ENCODE peak calls at places on chromosome 19, in six cellular contexts. X is fibroblast of mammary gland, L is heart right ventricle, O is dorsolateral prefrontal cortex, D is neural crest cell, P is cardiac fibroblast. E is an unnamed sample.

GRCh38 chr19:16737909-16738308 is 18.3 kb downstream of the NWD1 start:
- DNase-seq in D (no peak), P (peak; percentile 17), X (no peak), L (no peak), O (no peak), E (no peak)

GRCh38 chr19:11754663-11755062 is 12.1 kb upstream of the ZNF441 start:
- DNase-seq in L (no peak), O (no peak), X (no peak), P (no peak), D (no peak), E (no peak)

GRCh38 chr19:18427080-18427751 is 8.0 kb downstream of the SSBP4 start:
- DNase-seq in X (no peak), L (no peak), P (no peak), D (no peak), O (no peak), E (no peak)

GRCh38 chr19:18468517-18468916 is 30.6 kb upstream of the ISYNA1 start:
- DNase-seq in X (no peak), L (no peak), P (no peak), D (no peak), O (no peak), E (no peak)

GRCh38 chr19:43555185-43555770 is 20.0 kb downstream of the XRCC1 start:
- DNase-seq in L (peak; percentile 69), X (peak; percentile 69), O (peak; percentile 84), P (peak; percentile 83), D (peak; percentile 83), E (peak; percentile 49)

GRCh38 chr19:54297759-54298305 is 15.1 kb downstream of the LILRA5 start:
- DNase-seq in P (no peak), O (no peak), D (no peak), X (no peak), L (no peak), E (no peak)

GRCh38 chr19:5480427-5480836 is 25.2 kb downstream of the ZNRF4 start:
- DNase-seq in D (peak; percentile 59), X (peak; percentile 35), O (no peak), P (peak; percentile 15), L (no peak), E (no peak)

GRCh38 chr19:54515156-54515555 is 12.5 kb downstream of the LAIR2 start:
- DNase-seq in L (no peak), X (no peak), D (no peak), O (no peak), P (no peak), E (no peak)

GRCh38 chr19:24099829-24100228 is 12.8 kb downstream of the ZNF254 start:
- DNase-seq in X (no peak), L (no peak), O (no peak), P (no peak), D (no peak), E (no peak)

GRCh38 chr19:12834976-12835757 is 788 bp upstream of the RTBDN start:
- DNase-seq in X (no peak), P (peak; percentile 15), O (peak; percentile 73), D (peak; percentile 29), L (no peak), E (no peak)

GRCh38 chr19:2952953-2953481 is 8.2 kb upstream of the ZNF77 start:
- DNase-seq in L (no peak), D (no peak), X (peak; percentile 38), O (no peak), P (peak; percentile 32), E (no peak)

GRCh38 chr19:6613711-6614110 is 22.8 kb upstream of the CD70 start:
- DNase-seq in X (peak; percentile 74), D (no peak), O (no peak), P (peak; percentile 42), L (no peak), E (no peak)

GRCh38 chr19:35458821-35459391 is 10.8 kb downstream of the FFAR2 start:
- DNase-seq in D (no peak), L (no peak), P (no peak), X (no peak), O (no peak), E (no peak)

GRCh38 chr19:6161271-6161850 is 25.9 kb downstream of the ACSBG2 start:
- DNase-seq in P (no peak), X (peak; percentile 6), D (no peak), L (peak; percentile 63), O (no peak), E (peak; percentile 17)

GRCh38 chr19:35966771-35967170 is 28.2 kb upstream of the SDHAF1 start:
- DNase-seq in P (no peak), X (no peak), D (no peak), L (no peak), O (no peak), E (no peak)

GRCh38 chr19:11405846-11406643 is 13.1 kb downstream of the RGL3 start:
- DNase-seq in X (peak; percentile 34), D (no peak), O (no peak), L (no peak), P (no peak), E (no peak)

DNA sequence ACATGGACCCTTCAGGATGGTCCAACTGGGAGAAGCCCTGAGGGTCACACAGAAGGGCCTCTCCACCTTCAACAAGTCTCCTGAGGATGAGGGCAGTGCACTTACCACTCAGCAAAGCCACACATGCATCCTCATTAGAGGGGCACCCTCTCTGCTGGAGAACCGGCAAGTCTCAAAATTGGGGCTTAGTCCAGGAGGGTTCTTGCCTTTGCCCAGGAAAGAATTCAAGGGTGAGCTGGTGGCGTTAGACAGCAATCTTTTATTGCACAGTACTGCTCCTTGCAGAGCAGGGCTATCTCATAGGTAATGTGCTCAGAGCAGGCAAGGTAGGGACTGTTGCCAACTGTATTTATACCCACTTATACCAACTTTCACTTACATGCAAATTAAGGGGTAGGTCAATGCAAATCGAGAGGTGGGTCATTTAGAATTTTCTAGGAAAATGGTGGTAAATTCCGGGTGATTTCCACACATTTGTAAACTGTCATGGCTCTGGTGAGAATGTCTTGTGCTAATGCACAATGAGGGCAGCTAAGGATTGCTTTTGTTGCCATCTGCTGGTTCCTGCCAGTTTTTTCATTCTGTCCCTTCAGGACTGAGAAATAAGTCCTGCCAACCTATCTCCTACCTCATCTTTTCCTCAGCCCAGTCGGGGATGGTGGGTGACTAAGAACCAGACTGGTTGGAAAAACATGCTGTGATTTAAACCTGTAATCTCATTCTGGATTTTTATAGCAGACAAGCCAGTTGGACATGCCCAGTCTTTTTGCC is 27.8 kb upstream of the IGSF23 start:
- DNase-seq in X (peak; percentile 42), O (no peak), L (no peak), D (no peak), P (peak; percentile 60), E (no peak)
- TF ChIP-seq CTCF in X (peak; percentile 14), O (no peak), L (no peak), D (no peak), P (peak; percentile 14), E (no peak)

GRCh38 chr19:982567-983170 is 1.5 kb upstream of the WDR18 start:
- DNase-seq in X (peak; percentile 35), L (peak; percentile 54), O (peak; percentile 78), P (peak; percentile 56), D (peak; percentile 82), E (peak; percentile 46)

GRCh38 chr19:986083-986482 is 1.9 kb downstream of the WDR18 start:
- DNase-seq in O (no peak), D (no peak), X (no peak), P (no peak), L (no peak), E (no peak)

GRCh38 chr19:988081-988480 is 3.9 kb downstream of the WDR18 start:
- DNase-seq in X (peak; percentile 10), D (no peak), P (no peak), L (no peak), O (no peak), E (no peak)

GRCh38 chr19:980133-980998 is 3.8 kb upstream of the WDR18 start:
- DNase-seq in D (peak; percentile 80), O (no peak), L (no peak), X (peak; percentile 24), P (no peak), E (no peak)

DNA sequence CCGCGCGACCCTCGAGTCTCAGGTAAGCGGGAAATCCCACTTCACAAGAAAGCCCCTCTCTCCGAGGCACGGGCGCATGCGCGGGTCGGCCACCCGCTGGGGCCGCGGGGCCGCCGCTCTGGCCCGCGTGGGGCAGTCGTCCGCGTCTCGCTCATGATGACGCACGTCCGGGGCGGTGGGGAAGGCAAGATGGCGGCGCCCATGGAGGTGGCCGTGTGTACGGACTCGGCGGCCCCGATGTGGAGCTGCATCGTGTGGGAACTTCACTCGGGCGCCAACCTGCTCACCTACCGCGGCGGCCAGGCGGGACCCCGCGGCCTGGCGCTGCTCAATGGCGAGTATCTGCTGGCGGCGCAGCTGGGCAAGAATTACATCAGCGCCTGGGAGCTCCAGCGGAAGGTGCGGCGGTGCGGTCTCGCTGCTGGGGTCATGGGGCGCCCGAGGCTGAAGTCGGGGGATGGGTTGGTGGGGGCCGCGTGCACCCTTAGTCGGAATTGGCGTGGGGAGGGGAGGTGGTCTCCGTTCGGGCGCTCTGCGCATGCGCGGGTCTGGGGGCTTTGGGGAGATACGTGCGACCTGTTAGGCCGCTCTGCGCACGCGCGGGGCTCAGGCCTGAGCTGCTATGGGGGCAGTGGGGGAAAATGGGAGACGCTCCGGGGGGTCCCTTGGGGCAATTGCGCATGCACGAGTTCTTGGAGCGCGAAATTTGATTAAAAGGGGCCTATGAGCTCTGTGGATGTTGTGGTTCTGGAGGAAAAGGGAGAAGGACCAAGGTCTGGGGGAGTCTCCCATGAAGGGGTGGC is at the start of gene WDR18:
- DNase-seq in L (peak; percentile 94), O (peak; percentile 97), P (peak; percentile 91), X (peak; percentile 78), D (peak; percentile 89), E (peak; percentile 93)
- TF ChIP-seq CTCF in L (no peak), O (peak; percentile 51), P (no peak), X (no peak), D (no peak), E (peak; percentile 66)

DNA sequence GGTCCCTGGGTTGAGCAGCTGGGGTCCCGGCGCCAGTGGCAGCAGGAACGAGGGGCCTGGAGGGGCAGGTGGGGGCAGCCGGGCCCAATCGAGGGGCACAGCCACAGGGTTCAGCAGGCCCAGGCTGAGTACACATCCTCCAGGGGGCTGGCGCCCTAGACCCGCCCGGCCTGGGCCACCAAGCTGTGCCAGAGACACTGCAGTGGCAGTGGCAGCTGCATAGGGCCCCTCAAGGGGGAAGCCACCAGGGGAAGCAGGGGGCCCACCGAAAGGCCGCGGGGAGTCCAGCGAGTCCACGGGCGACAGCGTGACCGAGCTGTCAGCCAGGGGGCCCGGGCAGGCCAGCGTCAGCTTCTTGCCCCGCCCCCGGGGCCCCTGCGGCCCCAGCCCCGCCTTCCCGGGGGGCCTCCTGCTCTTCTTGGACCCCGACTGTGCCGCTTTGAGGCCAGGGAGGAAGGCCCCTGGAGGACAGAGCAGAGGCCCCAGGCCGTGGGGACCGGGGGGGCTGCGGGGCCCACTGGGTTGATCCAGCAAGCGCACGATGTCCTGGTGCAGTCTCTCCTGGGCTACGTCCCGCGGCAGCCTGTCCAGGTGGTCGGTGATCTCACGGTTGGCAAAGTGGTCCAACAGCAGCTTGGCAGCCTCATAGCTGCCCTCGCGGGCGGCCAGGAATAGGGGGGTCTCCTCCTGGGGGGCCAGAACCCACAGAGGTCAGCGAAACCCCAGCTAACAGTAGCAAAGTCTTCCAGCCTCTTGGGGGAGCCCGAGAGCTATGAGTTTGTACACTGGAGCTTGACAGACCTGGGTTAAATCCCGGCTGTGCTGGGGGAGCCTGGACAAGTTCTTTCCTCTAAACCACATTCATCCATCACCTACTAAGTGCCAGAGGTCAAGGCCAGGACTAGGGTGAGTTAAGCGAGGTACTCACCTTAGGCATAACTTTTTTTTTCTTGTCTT is 39.5 kb downstream of the NOTCH3 start:
- DNase-seq in P (peak; percentile 39), D (peak; percentile 32), X (peak; percentile 25), O (no peak), L (no peak), E (no peak)
- TF ChIP-seq CTCF in P (peak; percentile 56), D (peak; percentile 52), X (peak; percentile 30), O (no peak), L (no peak), E (no peak)

DNA sequence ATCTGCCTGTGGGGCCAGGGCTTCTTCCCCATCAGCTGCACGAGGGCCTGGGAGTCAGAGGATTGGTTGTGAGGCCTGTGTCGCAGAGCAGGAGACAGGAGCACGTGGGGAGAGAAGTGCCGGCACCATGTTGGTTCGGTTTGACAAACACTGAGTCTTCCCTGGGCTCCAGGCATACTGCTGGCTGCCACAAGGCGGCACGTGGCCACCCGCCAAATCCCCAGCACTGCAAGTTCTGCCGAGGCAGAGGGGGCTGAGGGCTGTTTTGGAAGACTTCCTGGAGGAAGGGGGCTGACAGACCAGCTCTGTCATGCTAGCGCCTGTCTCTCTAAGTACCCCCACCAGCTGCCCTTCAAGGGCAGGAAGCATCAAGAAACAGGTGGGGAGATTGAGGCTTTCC is 9.5 kb downstream of the SHANK1 start:
- DNase-seq in X (no peak), O (no peak), P (no peak), L (no peak), D (no peak), E (no peak)
- TF ChIP-seq CTCF in X (no peak), O (no peak), P (no peak), L (no peak), D (no peak), E (no peak)

E was measured in uterus.